ENCODE peak calls at places on chromosome 20, in six cellular contexts. G is foreskin fibroblast, T is pancreas, R is sigmoid colon, N is LNCaP clone FGC, A is Peyer's patch. J is an unnamed sample.
A peak's percentile ranks its signal among the peaks of the same experiment; 100 is the strongest.

GRCh38 chr20:57654998-57655811 is 35.0 kb upstream of the ZBP1 start:
- DNase-seq in N (no peak), G (no peak), A (peak; percentile 8), T (peak; percentile 71), R (no peak), J (peak; percentile 44)

GRCh38 chr20:63397946-63398450 is 36.8 kb upstream of the CHRNA4 start:
- DNase-seq in T (peak; percentile 29), A (no peak), R (no peak), G (no peak), N (no peak), J (no peak)

GRCh38 chr20:13212750-13213149 is 8.3 kb upstream of the ISM1 start:
- DNase-seq in A (no peak), N (no peak), T (no peak), R (no peak), G (peak; percentile 83), J (no peak)

GRCh38 chr20:33516882-33517281 is 27.0 kb downstream of the CBFA2T2 start:
- DNase-seq in N (no peak), A (no peak), G (no peak), T (no peak), R (no peak), J (no peak)

GRCh38 chr20:59955131-59955796 is 3.0 kb upstream of the CDH26 start:
- DNase-seq in G (peak; percentile 42), A (no peak), N (peak; percentile 69), T (no peak), R (no peak), J (peak; percentile 77)

GRCh38 chr20:4195499-4195898 is 180.1 kb upstream of the RNF24 start:
- DNase-seq in R (no peak), N (no peak), A (no peak), G (peak; percentile 75), T (no peak), J (no peak)

GRCh38 chr20:63232235-63233060 is 3.3 kb upstream of the BIRC7 start:
- DNase-seq in N (no peak), T (peak; percentile 38), G (peak; percentile 84), A (no peak), R (no peak), J (no peak)

GRCh38 chr20:16260911-16261310 is 312.3 kb downstream of the KIF16B start:
- DNase-seq in A (no peak), G (peak; percentile 63), N (no peak), R (no peak), T (no peak), J (no peak)

GRCh38 chr20:11769825-11770224 is 147.9 kb upstream of the BTBD3 start:
- DNase-seq in T (no peak), G (no peak), N (no peak), A (no peak), R (no peak), J (no peak)

GRCh38 chr20:11445161-11445560 is 472.5 kb upstream of the BTBD3 start:
- DNase-seq in R (no peak), G (no peak), N (no peak), T (no peak), A (no peak), J (no peak)

GRCh38 chr20:61332016-61332975 is 80.2 kb downstream of the CDH4 start:
- DNase-seq in T (no peak), A (no peak), N (no peak), R (peak; percentile 39), G (no peak), J (no peak)

GRCh38 chr20:62764156-62764935 is 31.9 kb upstream of the MRGBP start:
- DNase-seq in G (no peak), N (no peak), A (no peak), T (peak; percentile 65), R (no peak), J (no peak)

GRCh38 chr20:48096212-48096875 is 311.1 kb upstream of the SULF2 start:
- DNase-seq in R (no peak), N (no peak), G (no peak), A (no peak), T (no peak), J (no peak)

GRCh38 chr20:31489152-31489551 is 14.1 kb downstream of the REM1 start:
- DNase-seq in R (no peak), A (no peak), N (no peak), T (no peak), G (no peak), J (no peak)

GRCh38 chr20:20373046-20373706 is 5.3 kb downstream of the INSM1 start:
- DNase-seq in R (no peak), N (no peak), A (no peak), T (no peak), G (peak; percentile 79), J (no peak)

GRCh38 chr20:62025832-62026563 is 39.7 kb downstream of the TAF4 start:
- DNase-seq in N (no peak), G (peak; percentile 89), R (no peak), T (no peak), A (no peak), J (no peak)

GRCh38 chr20:44914924-44915323 is 5.1 kb downstream of the PABPC1L start:
- DNase-seq in A (no peak), T (no peak), R (no peak), N (no peak), G (no peak), J (no peak)

GRCh38 chr20:32370897-32371296 is 12.8 kb downstream of the ASXL1 start:
- DNase-seq in G (no peak), A (no peak), R (no peak), N (no peak), T (no peak), J (no peak)

GRCh38 chr20:24915892-24916291 is 33.2 kb upstream of the CST7 start:
- DNase-seq in T (peak; percentile 52), A (no peak), G (no peak), R (no peak), N (no peak), J (no peak)

GRCh38 chr20:62428008-62428384 is 657 bp upstream of the RBBP8NL start:
- DNase-seq in R (no peak), T (peak; percentile 72), A (no peak), G (no peak), N (no peak), J (no peak)

GRCh38 chr20:56991516-56991915 is 274.9 kb downstream of the BMP7 start:
- DNase-seq in T (no peak), N (no peak), G (no peak), A (no peak), R (no peak), J (no peak)

DNA sequence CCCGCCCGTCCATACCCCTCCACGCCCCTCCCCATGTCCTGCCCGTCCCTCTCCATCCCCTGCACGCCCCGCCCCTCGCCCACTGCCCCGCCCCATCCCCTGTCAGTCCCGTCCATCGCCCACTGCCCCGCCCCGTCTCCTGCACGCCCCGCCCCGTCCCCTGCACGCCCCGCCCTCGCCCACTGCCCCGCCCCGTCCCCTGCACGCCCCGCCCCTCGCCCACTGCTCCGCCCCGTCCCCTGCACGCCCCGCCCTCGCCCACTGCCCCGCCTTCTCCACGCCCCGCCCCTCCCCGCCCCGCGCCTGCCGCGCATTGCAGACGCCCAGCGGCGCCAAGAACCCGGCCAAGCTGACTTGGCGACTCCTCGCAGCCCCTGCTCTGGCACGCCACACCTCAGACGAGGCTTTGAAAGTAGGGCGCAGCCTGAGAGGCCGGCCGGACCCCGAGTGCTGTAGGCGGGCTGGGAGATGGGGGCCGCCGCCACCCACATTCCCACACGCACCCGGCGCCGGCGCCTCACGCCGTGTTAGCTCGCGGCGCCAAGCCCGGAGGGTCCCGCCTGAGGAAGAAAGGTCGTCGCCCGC is at the start of gene RAD21L1:
- DNase-seq in T (peak; percentile 92), G (peak; percentile 87), N (no peak), R (peak; percentile 83), A (peak; percentile 70), J (peak; percentile 81)
- H3K4me3 ChIP-seq in T (peak within 1 kb of the TSS; percentile 57), G (peak within 1 kb of the TSS; percentile 78), N (peak within 1 kb of the TSS; percentile 41), R (peak within 1 kb of the TSS; percentile 63), A (peak within 1 kb of the TSS; percentile 43), J (peak within 1 kb of the TSS; percentile 67)

GRCh38 chr20:35447082-35447789 is 8.2 kb upstream of the CEP250 start:
- DNase-seq in G (peak; percentile 89), R (peak; percentile 87), A (peak; percentile 80), T (peak; percentile 93), N (peak; percentile 41), J (peak; percentile 99)
- H3K4me3 ChIP-seq in G (peak overlapping the region; percentile 27), R (peak overlapping the region; percentile 41), A (peak overlapping the region; percentile 18), T (no peak overlapping the region), N (no peak overlapping the region), J (peak overlapping the region; percentile 28)

GRCh38 chr20:42907730-42908129 is 282.0 kb downstream of the PTPRT start:
- DNase-seq in N (no peak), G (no peak), T (no peak), A (no peak), R (no peak), J (no peak)
- H3K4me3 ChIP-seq in N (no peak overlapping the region), G (no peak overlapping the region), T (no peak overlapping the region), A (no peak overlapping the region), R (no peak overlapping the region), J (no peak overlapping the region)

GRCh38 chr20:53608456-53609413 is 15.1 kb upstream of the ZNF217 start:
- DNase-seq in R (no peak), T (peak; percentile 58), N (no peak), A (peak; percentile 35), G (no peak), J (no peak)

GRCh38 chr20:53611449-53611894 is 17.8 kb upstream of the ZNF217 start:
- DNase-seq in N (no peak), T (no peak), A (peak; percentile 31), R (peak; percentile 76), G (peak; percentile 94), J (no peak)

GRCh38 chr20:53606364-53606985 is 12.8 kb upstream of the ZNF217 start:
- DNase-seq in R (no peak), G (peak; percentile 91), A (peak; percentile 11), N (no peak), T (no peak), J (peak; percentile 23)

GRCh38 chr20:53609501-53610445 is 16.1 kb upstream of the ZNF217 start:
- DNase-seq in N (no peak), T (no peak), G (peak; percentile 55), R (peak; percentile 74), A (peak; percentile 80), J (no peak)

DNA sequence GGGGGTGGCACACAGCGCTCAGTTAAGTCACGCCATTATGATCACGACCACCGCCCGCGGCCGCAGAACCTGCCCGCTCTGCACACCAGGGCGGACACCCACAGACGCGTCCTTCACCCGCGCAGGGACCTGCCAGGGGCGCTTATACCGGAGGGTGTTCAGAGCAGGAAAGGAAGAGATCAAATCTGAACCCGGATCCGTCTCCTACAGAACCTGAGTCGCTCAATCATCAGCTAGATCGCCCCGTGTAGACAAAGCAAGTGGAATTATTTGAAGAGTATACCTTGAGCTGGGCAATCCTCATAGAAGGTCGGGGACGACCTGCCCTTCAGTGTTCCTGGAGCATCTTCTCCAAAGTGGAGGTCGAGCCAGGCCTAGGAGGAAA is 14.4 kb upstream of the ZNF217 start:
- DNase-seq in G (no peak), N (no peak), A (peak; percentile 15), R (no peak), T (no peak), J (no peak)
- H3K4me3 ChIP-seq in G (no peak overlapping the region), N (no peak overlapping the region), A (no peak overlapping the region), R (no peak overlapping the region), T (no peak overlapping the region), J (no peak overlapping the region)

GRCh38 chr20:22720206-22720605 is 135.8 kb upstream of the FOXA2 start:
- DNase-seq in N (no peak), T (no peak), G (no peak), A (no peak), R (no peak), J (no peak)
- H3K4me3 ChIP-seq in N (no peak overlapping the region), T (no peak overlapping the region), G (no peak overlapping the region), A (no peak overlapping the region), R (no peak overlapping the region), J (no peak overlapping the region)

GRCh38 chr20:36607586-36608387 is 2.2 kb downstream of the RAB5IF start:
- DNase-seq in A (no peak), N (no peak), R (no peak), T (no peak), G (no peak), J (peak; percentile 78)
- H3K4me3 ChIP-seq in A (no peak overlapping the region), N (peak overlapping the region; percentile 98), R (no peak overlapping the region), T (no peak overlapping the region), G (no peak overlapping the region), J (no peak overlapping the region)

J was measured in Caco-2.